ENCODE peak calls at places on chromosomes 4 and X, in seven cellular contexts. E is activated CD4-positive, alpha-beta memory T cell treated with anti-CD3 and anti-CD28 coated beads, Interleukin-2, amount 10 ng/mL, durations not matched to agents 7 days and 5 days; R is posterior vena cava; Q is fibroblast of lung; W is stimulated activated CD8-positive, alpha-beta memory T cell treated with anti-CD3 and anti-CD28 coated beads, Interleukin-7, amount 100 ng/mL, for 24 hours; M is activated T-cell treated with anti-CD3 and anti-CD28 coated beads for 1 hour; I is activated CD4-positive, alpha-beta T cell treated with anti-CD3 and anti-CD28 coated beads for 24 hours. U is an unnamed sample.

GRCh38 chr4:60724623-60725022 is 475.5 kb upstream of the ADGRL3 start:
- DNase-seq in E (no peak), I (no peak), M (no peak), Q (peak; percentile 94), R (no peak), W (no peak), U (no peak)

GRCh38 chr4:8849266-8850073 is 22.2 kb downstream of the HMX1 start:
- DNase-seq in W (no peak), I (no peak), R (peak; percentile 69), M (no peak), Q (no peak), E (no peak), U (no peak)

GRCh38 chr4:33189169-33189568 is 2469.0 kb downstream of the PCDH7 start:
- DNase-seq in I (no peak), E (no peak), Q (no peak), R (no peak), W (no peak), M (no peak), U (no peak)

GRCh38 chr4:24229976-24230375 is 340.1 kb upstream of the PPARGC1A start:
- DNase-seq in Q (peak; percentile 50), I (no peak), R (no peak), W (no peak), E (no peak), M (no peak), U (peak; percentile 15)

GRCh38 chr4:121822796-121823504 is 733 bp downstream of the CCNA2 start:
- DNase-seq in Q (peak; percentile 37), R (no peak), M (no peak), E (peak; percentile 63), I (no peak), W (no peak), U (peak; percentile 8)

GRCh38 chr4:4637710-4638109 is 95.9 kb upstream of the STX18 start:
- DNase-seq in R (no peak), M (no peak), E (no peak), Q (no peak), W (no peak), I (no peak), U (no peak)

GRCh38 chr4:81353861-81354260 is 117.8 kb downstream of the RASGEF1B start:
- DNase-seq in W (no peak), Q (peak; percentile 5), E (no peak), M (no peak), I (no peak), R (no peak), U (no peak)

GRCh38 chr4:174702974-174703478 is 126.0 kb downstream of the GLRA3 start:
- DNase-seq in R (no peak), E (no peak), M (no peak), Q (peak; percentile 63), I (no peak), W (no peak), U (no peak)

GRCh38 chr4:1512738-1513660 is 106.8 kb upstream of the NKX1-1 start:
- DNase-seq in Q (peak; percentile 11), I (peak; percentile 40), W (peak; percentile 21), E (peak; percentile 28), M (peak; percentile 35), R (peak; percentile 81), U (no peak)

GRCh38 chr4:184705692-184706091 is 28.2 kb downstream of the CENPU start:
- DNase-seq in E (no peak), Q (no peak), I (no peak), M (no peak), R (no peak), W (no peak), U (no peak)

GRCh38 chrX:112687189-112687691 is 7.5 kb upstream of the LHFPL1 start:
- DNase-seq in M (no peak), I (no peak), W (no peak), R (no peak), E (no peak), Q (peak; percentile 25), U (no peak)

GRCh38 chr4:184471872-184472539 is 2.3 kb downstream of the IRF2 start:
- DNase-seq in R (no peak), E (peak; percentile 30), M (no peak), W (no peak), I (no peak), Q (no peak), U (peak; percentile 47)

GRCh38 chr4:175431635-175432034 is 380.4 kb downstream of the GPM6A start:
- DNase-seq in E (no peak), R (no peak), W (no peak), I (no peak), Q (no peak), M (no peak), U (no peak)

GRCh38 chr4:96293806-96294205 is 453.9 kb downstream of the PDHA2 start:
- DNase-seq in E (no peak), R (no peak), M (no peak), I (no peak), W (no peak), Q (no peak), U (no peak)

GRCh38 chr4:110163327-110164070 is 34.9 kb downstream of the ELOVL6 start:
- DNase-seq in E (no peak), M (no peak), W (no peak), Q (peak; percentile 92), R (no peak), I (no peak), U (no peak)

GRCh38 chr4:95129708-95130343 is 372.1 kb downstream of the BMPR1B start:
- DNase-seq in Q (peak; percentile 99), R (no peak), W (no peak), I (no peak), E (no peak), M (no peak), U (peak; percentile 23)

GRCh38 chr4:177220376-177220775 is 89.3 kb upstream of the NEIL3 start:
- DNase-seq in I (no peak), M (no peak), R (no peak), W (no peak), Q (peak; percentile 79), E (no peak), U (no peak)

GRCh38 chr4:30586850-30587249 is 133.3 kb upstream of the PCDH7 start:
- DNase-seq in Q (no peak), M (no peak), I (no peak), R (peak; percentile 60), W (no peak), E (no peak), U (no peak)

GRCh38 chr4:83599183-83599582 is 63.3 kb downstream of the GPAT3 start:
- DNase-seq in I (no peak), W (no peak), M (no peak), Q (peak; percentile 57), E (no peak), R (no peak), U (no peak)

GRCh38 chr4:162761965-162762364 is 404.7 kb downstream of the NAF1 start:
- DNase-seq in R (no peak), E (no peak), M (no peak), Q (no peak), I (no peak), W (no peak), U (no peak)

GRCh38 chr4:67616478-67616877 is 58.0 kb downstream of the STAP1 start:
- DNase-seq in Q (no peak), W (no peak), R (no peak), I (no peak), M (no peak), E (no peak), U (no peak)

GRCh38 chrX:150324035-150324728 is 38.9 kb upstream of the MAMLD1 start:
- DNase-seq in W (no peak), R (no peak), E (no peak), I (no peak), Q (peak; percentile 94), M (no peak), U (no peak)

GRCh38 chr4:53128959-53129358 is 236.9 kb downstream of the SCFD2 start:
- DNase-seq in I (no peak), M (no peak), R (no peak), E (no peak), W (no peak), Q (no peak), U (no peak)

GRCh38 chr4:53714377-53715140 is 123.3 kb upstream of the LNX1 start:
- DNase-seq in Q (peak; percentile 85), R (no peak), I (no peak), M (no peak), W (no peak), E (no peak), U (no peak)

GRCh38 chrX:11555759-11556158 is 110.0 kb downstream of the ARHGAP6 start:
- DNase-seq in W (no peak), R (no peak), E (no peak), I (no peak), M (no peak), Q (peak; percentile 14), U (no peak)

GRCh38 chr4:40180356-40180755 is 16.5 kb upstream of the RHOH start:
- DNase-seq in R (no peak), M (no peak), Q (peak; percentile 91), E (no peak), I (no peak), W (no peak), U (no peak)

GRCh38 chr4:52071786-52072552 is 20.9 kb downstream of the SPATA18 start:
- DNase-seq in R (no peak), E (no peak), I (no peak), Q (no peak), M (no peak), W (no peak), U (no peak)

GRCh38 chr4:20022471-20022870 is 229.2 kb upstream of the SLIT2 start:
- DNase-seq in E (no peak), R (no peak), M (no peak), W (no peak), Q (no peak), I (no peak), U (no peak)

GRCh38 chrX:128807367-128807766 is 715.9 kb downstream of the SMARCA1 start:
- DNase-seq in E (no peak), Q (no peak), R (no peak), M (no peak), W (no peak), I (no peak), U (no peak)

GRCh38 chr4:151324449-151325319 is 721 bp downstream of the SH3D19 start:
- DNase-seq in E (no peak), W (no peak), M (no peak), R (peak; percentile 87), I (no peak), Q (peak; percentile 75), U (peak; percentile 48)

GRCh38 chr4:42609051-42609450 is 47.9 kb downstream of the ATP8A1 start:
- DNase-seq in M (no peak), R (no peak), Q (no peak), I (no peak), E (no peak), W (no peak), U (no peak)

GRCh38 chrX:149881081-149881711 is at the start of gene MAGEA8:
- DNase-seq in E (peak; percentile 17), M (no peak), I (no peak), R (peak; percentile 66), Q (no peak), W (no peak), U (no peak)

GRCh38 chrX:7606253-7606652 is 236.7 kb upstream of the VCX start:
- DNase-seq in M (no peak), I (no peak), Q (no peak), R (no peak), W (no peak), E (no peak), U (no peak)

GRCh38 chr4:13248621-13249298 is 235.4 kb downstream of the RAB28 start:
- DNase-seq in M (no peak), E (no peak), W (no peak), R (no peak), Q (peak; percentile 77), I (no peak), U (no peak)

GRCh38 chrX:2628751-2629315 is 62.3 kb upstream of the CD99 start:
- DNase-seq in M (no peak), Q (no peak), W (no peak), R (no peak), E (peak; percentile 29), I (no peak), U (no peak)

GRCh38 chr4:140309124-140309870 is 64.1 kb upstream of the SCOC start:
- DNase-seq in R (no peak), W (no peak), E (no peak), Q (peak; percentile 75), I (no peak), M (no peak), U (no peak)

GRCh38 chr4:74455361-74456055 is 10.6 kb downstream of the AREG start:
- DNase-seq in M (no peak), R (no peak), I (no peak), E (no peak), Q (no peak), W (no peak), U (no peak)

GRCh38 chr4:148514041-148514440 is 71.8 kb upstream of the NR3C2 start:
- DNase-seq in E (no peak), W (no peak), I (no peak), Q (peak; percentile 43), R (no peak), M (no peak), U (no peak)

U was measured in Ammon's horn.